ENCODE peak calls at places on chromosomes 11 and 22, in four cellular contexts. G is GM12878, V is HepG2, U is SK-N-SH. N is an unnamed sample.

GRCh38 chr11:117950999-117951961 is 22.1 kb upstream of the TMPRSS13 start:
- DNase-seq in G (no peak), U (no peak), V (no peak), N (no peak)

GRCh38 chr11:90294091-90294490 is 71.2 kb upstream of the CHORDC1 start:
- DNase-seq in G (no peak), U (no peak), V (peak; percentile 6), N (no peak)

GRCh38 chr11:1285316-1285744 is 24.1 kb downstream of the TOLLIP start:
- DNase-seq in U (no peak), V (no peak), G (no peak), N (no peak)

GRCh38 chr11:118098996-118099837 is 12.5 kb upstream of the SMIM35 start:
- DNase-seq in U (no peak), G (no peak), V (no peak), N (peak; percentile 35)

GRCh38 chr22:27501191-27501936 is 300.2 kb downstream of the MN1 start:
- DNase-seq in U (no peak), V (no peak), G (no peak), N (no peak)

GRCh38 chr22:49771266-49772065 is 56.2 kb downstream of the BRD1 start:
- DNase-seq in V (no peak), G (no peak), U (no peak), N (no peak)

GRCh38 chr11:3638513-3638912 is 3.3 kb downstream of the ART5 start:
- DNase-seq in V (no peak), U (no peak), G (no peak), N (no peak)

GRCh38 chr11:119335091-119335654 is 846 bp downstream of the RNF26 start:
- DNase-seq in U (no peak), V (no peak), G (no peak), N (no peak)

GRCh38 chr11:108873938-108874337 is 209.1 kb downstream of the DDX10 start:
- DNase-seq in U (no peak), G (no peak), V (no peak), N (no peak)

GRCh38 chr11:32290783-32291182 is 144.6 kb downstream of the WT1 start:
- DNase-seq in G (no peak), U (no peak), V (peak; percentile 71), N (no peak)

GRCh38 chr11:134532921-134533421 is 120.9 kb upstream of the B3GAT1 start:
- DNase-seq in U (no peak), V (no peak), G (no peak), N (no peak)

GRCh38 chr11:58927393-58928081 is 11.8 kb upstream of the GLYATL1 start:
- DNase-seq in U (peak; percentile 65), G (no peak), V (peak; percentile 24), N (no peak)

GRCh38 chr22:44005524-44005923 is 18.6 kb upstream of the PARVB start:
- DNase-seq in G (no peak), V (no peak), U (no peak), N (peak; percentile 24)

GRCh38 chr11:27495710-27496300 is 10.8 kb downstream of the LIN7C start:
- DNase-seq in U (no peak), V (no peak), G (no peak), N (no peak)

GRCh38 chr11:9461760-9462134 is 935 bp downstream of the ZNF143 start:
- DNase-seq in G (no peak), V (peak; percentile 12), U (peak; percentile 11), N (no peak)

GRCh38 chr11:405976-406795 is 8.6 kb downstream of the SIGIRR start:
- DNase-seq in V (no peak), G (no peak), U (no peak), N (no peak)

GRCh38 chr22:40420341-40421081 is 50.1 kb downstream of the SGSM3 start:
- DNase-seq in U (no peak), G (no peak), V (no peak), N (no peak)

GRCh38 chr22:37633082-37633692 is 6.3 kb upstream of the SH3BP1 start:
- DNase-seq in G (peak; percentile 74), U (no peak), V (no peak), N (no peak)

GRCh38 chr22:37660709-37661045 is 2.2 kb downstream of the PDXP start:
- DNase-seq in U (no peak), G (no peak), V (no peak), N (no peak)

GRCh38 chr11:31069447-31070205 is 299.9 kb downstream of the DCDC1 start:
- DNase-seq in V (peak; percentile 40), U (no peak), G (no peak), N (no peak)

GRCh38 chr11:131506376-131506775 is 136.0 kb downstream of the NTM start:
- DNase-seq in U (no peak), V (no peak), G (no peak), N (no peak)
- TF ChIP-seq SIN3A in U (no peak), V (no peak), G (no peak), N (no peak)

GRCh38 chr11:69101100-69101791 is 52.5 kb downstream of the TPCN2 start:
- DNase-seq in G (peak; percentile 20), U (peak; percentile 96), V (peak; percentile 37), N (peak; percentile 80)
- TF ChIP-seq NFIC in G (no peak), U (no peak), V (no peak), N (no peak)

GRCh38 chr11:44939673-44940072 is 11.0 kb downstream of the TP53I11 start:
- DNase-seq in U (no peak), V (peak; percentile 7), G (no peak), N (peak; percentile 66)
- TF ChIP-seq SIN3A in U (no peak), V (no peak), G (no peak), N (no peak)

DNA sequence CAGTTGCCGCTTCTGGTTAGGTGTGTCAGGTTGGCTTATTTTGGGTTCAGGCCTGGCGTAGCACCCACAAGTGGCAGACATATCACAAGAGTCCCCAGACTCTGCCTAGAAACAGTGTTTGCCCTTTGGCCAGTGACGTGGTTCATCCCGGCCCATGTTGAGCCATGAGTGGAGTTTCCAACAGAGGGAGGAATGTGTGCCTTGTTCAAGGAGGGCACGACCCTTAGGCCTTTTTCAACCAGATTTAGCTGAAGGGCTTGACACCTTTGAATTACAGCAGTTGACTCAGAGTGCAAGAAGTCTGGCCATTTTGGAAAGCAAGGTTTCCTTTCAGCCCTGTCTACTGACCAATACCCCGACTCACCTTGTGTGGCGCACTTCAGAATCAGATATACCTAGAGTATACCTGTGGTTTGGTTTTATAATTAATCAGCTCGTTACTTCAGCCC is 15.1 kb upstream of the AIFM3 start:
- DNase-seq in G (no peak), U (no peak), V (peak; percentile 70), N (no peak)
- TF ChIP-seq NFIC in G (no peak), U (no peak), V (no peak), N (no peak)

GRCh38 chr22:45317551-45318167 is 7.9 kb downstream of the FAM118A start:
- DNase-seq in G (no peak), U (peak; percentile 70), V (no peak), N (no peak)
- TF ChIP-seq SIN3A in G (no peak), U (no peak), V (no peak), N (no peak)